ENCODE peak calls at places on chromosomes 5 and 9, in eight cellular contexts. W is left lung, Q is mammary epithelial cell, K is gastrocnemius medialis, X is tibial artery, P is SK-N-SH, D is right lobe of liver, Y is GM23338. C is an unnamed sample. For H3K27me3, the result is how much of the 10 kb centered on the place peaks cover.

GRCh38 chr5:175393922-175394321 is 50.1 kb downstream of the DRD1 start:
- DNase-seq in D (no peak), Q (no peak), W (no peak), K (no peak), Y (no peak), P (no peak), X (no peak), C (no peak)

GRCh38 chr5:67648201-67648671 is 451.6 kb upstream of the CD180 start:
- DNase-seq in X (peak), P (no peak), Q (no peak), W (peak), K (peak), Y (no peak), D (peak), C (no peak)

GRCh38 chr5:100517301-100517974 is 17.7 kb upstream of the FAM174A start:
- DNase-seq in P (no peak), W (peak), Y (peak), Q (peak), D (no peak), K (no peak), X (no peak), C (peak)

GRCh38 chr9:93141771-93142483 is 7.9 kb upstream of the NINJ1 start:
- DNase-seq in K (peak), Y (no peak), D (no peak), P (no peak), W (no peak), X (no peak), Q (peak), C (no peak)

GRCh38 chr5:133338504-133339355 is 273.6 kb downstream of the FSTL4 start:
- DNase-seq in P (no peak), Y (no peak), D (no peak), K (no peak), W (no peak), Q (no peak), X (peak), C (no peak)

GRCh38 chr5:60883229-60883628 is 39.2 kb upstream of the ELOVL7 start:
- DNase-seq in Y (peak), Q (peak), X (no peak), D (no peak), K (no peak), W (no peak), P (peak), C (peak)

GRCh38 chr9:18778846-18779245 is 254.2 kb downstream of the SAXO1 start:
- DNase-seq in Y (no peak), D (no peak), W (no peak), X (no peak), Q (no peak), P (no peak), K (no peak), C (no peak)

GRCh38 chr5:56979968-56980367 is 28.0 kb upstream of the MIER3 start:
- DNase-seq in D (no peak), Y (no peak), P (no peak), K (no peak), Q (no peak), W (no peak), X (no peak), C (no peak)

GRCh38 chr5:40406426-40407211 is 273.1 kb upstream of the PTGER4 start:
- DNase-seq in Y (no peak), W (no peak), P (no peak), Q (no peak), K (no peak), X (no peak), D (no peak), C (no peak)

GRCh38 chr9:87880116-87880515 is 2.6 kb upstream of the SPATA31E1 start:
- DNase-seq in X (no peak), W (no peak), D (no peak), K (no peak), P (no peak), Y (no peak), Q (no peak), C (no peak)

GRCh38 chr9:124849801-124850200 is 3.5 kb upstream of the WDR38 start:
- DNase-seq in D (no peak), Q (no peak), K (no peak), X (no peak), W (no peak), P (no peak), Y (no peak), C (no peak)

GRCh38 chr5:52856564-52856963 is 68.8 kb downstream of the ITGA1 start:
- DNase-seq in W (no peak), K (no peak), Y (no peak), Q (peak), D (no peak), P (no peak), X (no peak), C (peak)

GRCh38 chr5:143874312-143874711 is 62.4 kb downstream of the HMHB1 start:
- DNase-seq in D (no peak), Y (no peak), X (no peak), W (no peak), K (no peak), P (no peak), Q (no peak), C (no peak)

GRCh38 chr5:160213537-160213936 is 15.8 kb upstream of the FABP6 start:
- DNase-seq in Y (no peak), W (no peak), X (no peak), Q (no peak), D (no peak), P (no peak), K (no peak), C (peak)

GRCh38 chr5:11931638-11932037 is 27.4 kb upstream of the CTNND2 start:
- DNase-seq in K (no peak), Q (no peak), D (no peak), Y (no peak), X (no peak), P (no peak), W (no peak), C (no peak)

GRCh38 chr9:34558911-34559615 is 30.5 kb downstream of the CNTFR start:
- DNase-seq in Q (no peak), D (no peak), W (peak), Y (no peak), X (no peak), P (peak), K (peak), C (no peak)

GRCh38 chr5:141547488-141547887 is 58.6 kb downstream of the PCDHGC5 start:
- DNase-seq in Q (no peak), P (no peak), D (no peak), W (no peak), X (no peak), K (no peak), Y (peak), C (no peak)

GRCh38 chr5:51382759-51383493 is at the start of gene ISL1:
- DNase-seq in D (no peak), P (peak), W (peak), Y (peak), K (peak), Q (peak), X (no peak), C (peak)

GRCh38 chr9:92001244-92001643 is 51.2 kb upstream of the ROR2 start:
- DNase-seq in Y (no peak), D (no peak), W (no peak), X (no peak), Q (no peak), P (no peak), K (peak), C (no peak)

GRCh38 chr9:127927457-127928231 is 2.9 kb downstream of the PIP5KL1 start:
- DNase-seq in P (no peak), K (no peak), Y (peak), X (no peak), D (no peak), Q (peak), W (no peak), C (peak)

GRCh38 chr9:35615981-35616680 is 2.1 kb downstream of the CD72 start:
- DNase-seq in D (no peak), P (no peak), W (no peak), Y (peak), Q (no peak), K (no peak), X (no peak), C (no peak)

GRCh38 chr9:94869415-94869838 is 142.9 kb downstream of the AOPEP start:
- DNase-seq in Y (no peak), D (no peak), W (no peak), P (peak), X (no peak), K (no peak), Q (no peak), C (no peak)

GRCh38 chr5:13322769-13323168 is 621.7 kb downstream of the DNAH5 start:
- DNase-seq in D (no peak), Y (no peak), X (no peak), W (no peak), P (no peak), K (no peak), Q (no peak), C (no peak)

DNA sequence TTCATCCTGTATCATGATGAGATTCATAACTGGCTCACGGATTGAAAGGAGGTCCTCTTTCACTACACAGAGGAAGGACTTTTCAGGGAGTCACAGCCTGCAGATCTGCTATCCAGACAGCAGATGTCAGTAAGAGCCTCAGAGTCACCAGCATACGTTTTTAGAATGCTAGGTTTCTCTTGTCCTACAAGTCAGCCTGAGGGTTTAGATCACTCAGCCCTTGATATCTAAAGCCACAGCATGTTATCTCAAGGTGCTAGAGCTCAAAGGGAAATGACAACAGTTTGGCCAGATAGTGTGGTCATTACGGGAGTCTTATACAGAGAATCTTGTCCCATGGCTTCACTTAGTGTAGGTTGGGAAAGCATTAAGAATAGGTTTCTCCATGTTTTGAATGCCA is 30.9 kb upstream of the SLC46A2 start:
- DNase-seq in Y (peak), P (peak), K (no peak), X (no peak), Q (peak), W (no peak), D (no peak), C (peak)
- TF ChIP-seq CTCF in Y (peak), P (peak), K (no peak), X (peak), Q (peak), W (peak), D (peak), C (peak)

GRCh38 chr5:135079760-135080159 is 45.7 kb upstream of the PITX1 start:
- DNase-seq in Y (no peak), W (no peak), Q (no peak), X (peak), P (no peak), K (no peak), D (no peak), C (no peak)
- H3K27me3 ChIP-seq in Y (under half), W (under half), Q (under half), X (under half), P (under half), K (under half), D (under half), C (under half)

GRCh38 chr9:113598883-113599282 is 135.4 kb downstream of the RGS3 start:
- DNase-seq in X (no peak), W (no peak), P (no peak), Y (no peak), K (no peak), D (no peak), Q (no peak), C (no peak)
- H3K4me3 ChIP-seq in X (no peak), W (no peak), P (no peak), Y (no peak), K (no peak), D (no peak), Q (no peak), C (no peak)

DNA sequence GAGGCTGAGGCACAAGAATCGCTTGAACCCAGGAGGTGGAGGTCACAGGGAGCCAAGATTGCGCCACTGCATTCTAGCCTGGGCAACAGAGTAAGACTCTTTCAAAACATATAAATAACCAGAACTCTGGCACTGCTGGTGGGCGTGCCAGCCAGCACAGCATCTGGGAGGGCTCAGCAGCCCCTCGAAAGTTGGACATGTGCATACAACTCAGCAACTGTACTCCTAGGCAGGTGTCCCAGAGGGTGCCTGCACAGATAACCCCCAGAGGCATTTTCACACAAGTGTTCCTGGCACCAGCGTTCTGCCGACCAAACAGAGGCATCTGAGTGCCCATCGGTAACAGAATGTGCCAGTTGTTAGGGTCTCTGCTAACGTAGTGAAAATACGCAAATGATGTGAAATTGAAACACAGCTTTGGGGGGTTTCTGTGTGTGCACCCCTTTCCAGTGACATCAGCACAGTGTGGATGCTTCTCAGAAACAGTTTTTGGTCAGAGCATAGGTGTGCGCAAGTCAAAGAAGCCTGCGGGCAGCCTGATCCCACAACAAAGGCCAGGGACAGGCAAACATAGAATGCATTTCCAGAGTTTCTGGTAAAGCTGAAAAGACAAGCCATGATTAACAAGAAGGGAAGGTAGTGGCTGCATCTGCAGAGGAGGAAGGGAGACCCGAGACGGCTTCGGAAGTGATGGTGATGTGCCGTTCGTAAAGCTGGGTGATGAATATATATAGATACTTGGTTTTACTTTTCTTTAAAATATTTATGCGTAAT is 190.2 kb downstream of the CACNA1B start:
- DNase-seq in W (peak), K (no peak), Q (no peak), X (no peak), Y (no peak), D (no peak), P (no peak), C (no peak)
- TF ChIP-seq CTCF in W (no peak), K (no peak), Q (no peak), X (no peak), Y (no peak), D (no peak), P (no peak), C (no peak)

DNA sequence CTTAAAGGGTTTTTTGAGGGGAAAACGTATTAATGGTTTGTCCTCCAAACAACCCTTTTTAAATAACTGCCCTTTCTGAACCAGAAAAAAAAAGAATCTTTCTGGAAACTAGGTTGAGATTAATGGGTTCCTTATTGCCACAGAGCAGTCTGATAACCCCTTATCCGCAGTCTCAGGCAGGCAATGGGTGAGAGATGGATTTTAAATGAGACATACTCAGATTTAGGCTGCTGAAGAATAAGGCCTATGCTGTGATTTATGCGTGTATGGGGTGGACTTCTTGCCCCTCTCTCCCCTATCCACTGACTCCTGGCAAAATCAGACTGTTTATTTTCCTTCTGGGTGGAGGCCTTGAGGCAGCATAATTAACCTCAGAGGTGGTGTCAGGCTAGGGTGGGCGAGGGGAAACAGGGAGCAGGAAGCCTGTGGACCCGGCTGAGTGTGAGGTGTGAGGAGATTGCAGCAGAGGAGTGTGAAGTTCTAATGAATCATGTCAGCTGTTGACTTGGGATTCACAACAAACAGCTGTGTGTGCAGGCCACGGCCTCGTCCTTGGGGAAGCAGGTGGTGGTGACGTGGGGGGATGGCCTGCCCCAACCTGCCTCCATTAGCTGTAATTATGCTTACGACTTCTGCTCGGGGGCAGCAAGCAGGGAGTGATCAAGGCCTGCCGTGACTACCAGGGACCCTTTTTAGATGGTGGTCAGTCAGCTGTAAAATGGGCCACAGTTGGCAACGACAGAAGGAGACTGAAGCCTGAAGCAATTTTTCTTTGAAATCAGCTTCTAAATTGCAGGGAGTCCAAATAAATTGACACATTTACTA is 196.4 kb downstream of the SEMA6A start:
- DNase-seq in W (no peak), P (peak), K (peak), X (no peak), Y (no peak), Q (no peak), D (no peak), C (peak)
- H3K27me3 ChIP-seq in W (under half), P (under half), K (under half), X (under half), Y (under half), Q (under half), D (under half), C (under half)

DNA sequence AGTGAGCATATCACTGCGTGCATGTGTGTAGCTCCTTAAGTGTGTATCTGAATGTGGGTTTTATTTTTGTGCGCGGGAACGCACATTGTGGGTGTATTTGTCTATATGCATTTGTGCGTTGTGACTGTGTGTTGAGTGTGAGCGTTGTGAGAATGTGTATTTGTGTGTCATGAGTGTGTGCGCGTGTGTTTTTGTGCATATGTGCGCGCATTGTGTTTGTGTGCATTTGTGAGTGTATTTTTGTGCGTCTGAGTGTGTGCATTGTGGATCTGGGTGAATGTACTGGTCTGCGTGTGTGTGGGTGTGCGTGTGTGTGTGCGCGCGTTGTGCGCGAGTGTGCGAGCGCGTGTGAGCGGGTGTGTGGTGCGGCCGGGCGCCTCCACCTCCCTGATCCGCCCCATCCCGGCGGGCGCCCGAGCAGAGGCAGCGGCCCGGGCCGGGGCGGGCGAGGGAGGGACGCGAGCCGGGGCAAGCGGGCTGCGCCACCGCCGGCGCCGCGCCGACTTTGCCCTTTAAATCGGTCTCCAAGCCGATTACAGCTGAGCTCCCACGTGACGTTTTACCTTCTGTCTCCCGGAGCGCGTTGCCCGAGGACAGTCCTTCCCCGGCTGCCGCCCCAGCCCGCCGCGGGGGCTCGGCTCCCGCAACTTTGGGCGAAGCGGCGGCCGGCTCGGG is at the start of gene RASGRF2:
- DNase-seq in K (no peak), W (no peak), Q (no peak), X (no peak), Y (peak), D (peak), P (peak), C (no peak)
- H3K4me3 ChIP-seq in K (peak), W (peak), Q (no peak), X (peak), Y (peak), D (peak), P (peak), C (peak)

GRCh38 chr5:139579-140442 is 47.8 kb downstream of the PLEKHG4B start:
- DNase-seq in Y (no peak), W (no peak), K (no peak), P (peak), D (no peak), X (no peak), Q (no peak), C (no peak)

GRCh38 chr5:137741-138140 is 45.8 kb downstream of the PLEKHG4B start:
- DNase-seq in K (no peak), Q (no peak), X (no peak), D (no peak), Y (no peak), P (peak), W (no peak), C (no peak)

GRCh38 chr5:138936-139335 is 47.0 kb downstream of the PLEKHG4B start:
- DNase-seq in D (no peak), Y (no peak), K (no peak), X (no peak), Q (no peak), W (no peak), P (peak), C (no peak)

GRCh38 chr5:140443-140829 is 48.5 kb downstream of the PLEKHG4B start:
- DNase-seq in Y (no peak), X (no peak), W (no peak), K (no peak), Q (no peak), D (no peak), P (no peak), C (no peak)

DNA sequence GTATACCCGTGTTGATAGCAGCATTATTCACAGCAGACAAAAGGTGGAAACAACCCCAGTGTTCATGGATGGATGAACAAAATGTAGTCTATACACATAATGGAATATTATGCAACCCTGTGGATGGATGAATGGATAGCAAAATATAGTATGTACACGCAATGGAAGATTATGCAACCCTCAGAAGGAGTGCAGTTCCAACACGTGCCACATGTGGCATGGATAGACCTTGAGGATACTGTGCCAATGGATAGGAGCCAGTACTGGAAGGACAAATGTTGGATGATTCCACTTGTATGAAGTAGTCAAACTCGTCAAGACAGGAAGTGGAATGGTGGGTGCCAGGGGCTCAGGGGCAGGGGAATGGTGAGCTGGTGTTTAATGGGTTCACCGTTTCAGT is 44.9 kb downstream of the PLEKHG4B start:
- DNase-seq in W (no peak), Y (no peak), X (no peak), D (no peak), P (no peak), Q (no peak), K (no peak), C (peak)
- TF ChIP-seq CTCF in W (no peak), Y (no peak), X (no peak), D (no peak), P (no peak), Q (peak), K (no peak), C (peak)

C was measured in bronchial epithelial cell.